ENCODE peak calls at places on chromosome 13, in four cellular contexts. H is transverse colon, A is right cardiac atrium, J is upper lobe of right lung. L is an unnamed sample. For H3K4me1, the result is how much of the 10 kb centered on the place peaks cover.

GRCh38 chr13:99749627-99750026 is 221.9 kb downstream of the ZIC5 start:
- DNase-seq in H (no peak), A (no peak), J (no peak), L (no peak)

GRCh38 chr13:91647361-91647970 is 249.0 kb downstream of the GPC5 start:
- DNase-seq in H (peak), A (no peak), J (no peak), L (no peak)

GRCh38 chr13:27421101-27421881 is 3.1 kb upstream of the GTF3A start:
- DNase-seq in H (no peak), A (no peak), J (no peak), L (no peak)

GRCh38 chr13:77779461-77780272 is 82.2 kb downstream of the SLAIN1 start:
- DNase-seq in H (peak), A (no peak), J (no peak), L (no peak)

GRCh38 chr13:36377822-36378480 is 31.8 kb upstream of the SPART start:
- DNase-seq in H (no peak), A (no peak), J (no peak), L (no peak)

GRCh38 chr13:97279913-97280312 is 57.8 kb downstream of the MBNL2 start:
- DNase-seq in H (no peak), A (no peak), J (no peak), L (no peak)

GRCh38 chr13:40406405-40407138 is 259.9 kb downstream of the FOXO1 start:
- DNase-seq in H (no peak), A (no peak), J (no peak), L (no peak)

GRCh38 chr13:23583491-23583890 is 13.3 kb downstream of the TNFRSF19 start:
- DNase-seq in H (no peak), A (no peak), J (no peak), L (no peak)

GRCh38 chr13:86085890-86086289 is 286.7 kb upstream of the SLITRK6 start:
- DNase-seq in H (no peak), A (no peak), J (no peak), L (no peak)

GRCh38 chr13:100513987-100514670 is 74.5 kb downstream of the GGACT start:
- DNase-seq in H (no peak), A (no peak), J (no peak), L (no peak)

GRCh38 chr13:42373048-42373812 is 101.3 kb downstream of the AKAP11 start:
- DNase-seq in H (no peak), A (no peak), J (no peak), L (no peak)

GRCh38 chr13:40187324-40187795 is 479.1 kb downstream of the FOXO1 start:
- DNase-seq in H (no peak), A (no peak), J (no peak), L (peak)

GRCh38 chr13:73039201-73040108 is 19.4 kb upstream of the KLF5 start:
- DNase-seq in H (no peak), A (no peak), J (no peak), L (no peak)

GRCh38 chr13:52399708-52400107 is 6.3 kb downstream of the THSD1 start:
- DNase-seq in H (no peak), A (no peak), J (no peak), L (no peak)

GRCh38 chr13:52980695-52981094 is 47.9 kb upstream of the OLFM4 start:
- DNase-seq in H (no peak), A (no peak), J (no peak), L (no peak)

GRCh38 chr13:94309576-94309975 is 169.9 kb downstream of the DCT start:
- DNase-seq in H (no peak), A (no peak), J (no peak), L (no peak)

GRCh38 chr13:91817250-91817649 is 418.8 kb downstream of the GPC5 start:
- DNase-seq in H (no peak), A (no peak), J (no peak), L (no peak)

GRCh38 chr13:22789916-22790315 is 390.9 kb upstream of the SGCG start:
- DNase-seq in H (no peak), A (no peak), J (no peak), L (no peak)

GRCh38 chr13:71831716-71832115 is 35.3 kb downstream of the DACH1 start:
- DNase-seq in H (no peak), A (no peak), J (no peak), L (no peak)

GRCh38 chr13:73820688-73821087 is 313.5 kb downstream of the KLF12 start:
- DNase-seq in H (no peak), A (no peak), J (no peak), L (no peak)

DNA sequence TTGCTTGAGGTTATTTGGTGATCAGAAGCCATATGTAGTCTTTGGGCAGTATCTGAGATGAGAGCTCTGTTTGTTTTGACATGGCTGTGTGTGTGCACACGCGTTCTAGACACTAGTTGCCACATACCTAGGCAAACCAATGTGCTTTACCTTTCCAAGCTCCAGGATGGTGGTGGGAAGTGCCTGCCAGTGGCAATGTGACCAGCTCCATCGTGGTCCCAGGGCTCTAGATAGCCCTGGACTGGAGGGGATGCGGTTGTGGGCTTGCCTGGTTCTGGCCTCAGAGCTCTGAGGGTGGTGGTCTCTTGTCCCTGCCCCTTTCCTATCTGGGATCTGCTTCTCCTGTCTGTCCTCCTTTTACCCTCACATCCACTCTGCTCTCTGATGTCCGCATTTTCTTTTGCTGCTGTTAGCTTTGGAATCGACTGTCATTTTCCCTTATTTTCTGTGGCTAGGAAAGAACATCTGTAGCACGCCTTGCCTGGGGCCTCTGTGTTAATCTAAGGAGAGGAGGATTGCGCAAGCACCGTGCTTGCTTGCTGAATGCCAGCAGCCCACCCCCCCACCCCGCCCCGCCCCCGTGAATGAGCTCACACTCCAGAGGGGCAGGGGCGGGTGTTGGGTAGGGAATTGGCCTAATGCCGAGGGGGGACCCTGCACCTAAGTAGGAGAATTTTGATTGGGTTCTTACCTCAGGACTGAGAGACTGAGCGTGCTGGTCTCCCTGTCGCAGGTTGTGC is 89.5 kb downstream of the ARHGEF7 start:
- DNase-seq in H (no peak), A (peak), J (peak), L (no peak)
- H3K4me3 ChIP-seq in H (no peak), A (no peak), J (peak), L (peak)

DNA sequence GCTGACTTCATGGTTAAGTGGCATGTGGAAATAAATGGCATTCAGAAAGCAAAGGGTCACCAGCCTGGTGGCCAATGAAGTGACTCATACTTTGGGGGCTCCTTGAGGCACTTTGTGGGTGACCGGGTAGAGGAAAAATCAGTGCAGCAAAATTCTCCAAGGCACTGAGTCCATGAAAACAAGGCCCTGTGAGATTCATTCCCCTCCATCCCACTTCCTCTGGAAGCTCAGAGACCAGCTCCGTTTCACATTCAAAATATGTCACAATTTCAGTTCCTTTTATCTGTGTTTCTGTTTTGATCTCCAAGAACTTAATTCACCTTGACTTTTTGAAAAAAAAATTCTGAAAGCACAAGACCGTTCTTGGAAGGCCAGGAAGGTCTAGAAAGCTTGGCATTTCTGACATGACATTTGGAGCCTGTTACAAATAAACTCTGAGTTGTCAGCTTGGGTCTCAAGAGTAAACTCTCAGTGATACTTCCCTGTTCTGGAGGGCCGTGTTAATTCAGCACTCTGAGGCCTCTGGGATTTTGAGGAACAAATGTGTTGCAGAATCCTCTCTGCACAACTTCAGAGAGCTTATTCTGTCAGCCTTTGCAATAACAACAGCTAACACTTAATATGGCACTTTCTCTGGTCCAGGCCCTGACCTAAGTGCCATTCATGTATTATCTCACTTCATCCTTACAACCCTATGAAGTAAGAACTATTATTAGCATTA is 6.8 kb downstream of the CYSLTR2 start:
- DNase-seq in H (no peak), A (no peak), J (no peak), L (no peak)
- H3K27ac ChIP-seq in H (peak), A (peak), J (peak), L (peak)

DNA sequence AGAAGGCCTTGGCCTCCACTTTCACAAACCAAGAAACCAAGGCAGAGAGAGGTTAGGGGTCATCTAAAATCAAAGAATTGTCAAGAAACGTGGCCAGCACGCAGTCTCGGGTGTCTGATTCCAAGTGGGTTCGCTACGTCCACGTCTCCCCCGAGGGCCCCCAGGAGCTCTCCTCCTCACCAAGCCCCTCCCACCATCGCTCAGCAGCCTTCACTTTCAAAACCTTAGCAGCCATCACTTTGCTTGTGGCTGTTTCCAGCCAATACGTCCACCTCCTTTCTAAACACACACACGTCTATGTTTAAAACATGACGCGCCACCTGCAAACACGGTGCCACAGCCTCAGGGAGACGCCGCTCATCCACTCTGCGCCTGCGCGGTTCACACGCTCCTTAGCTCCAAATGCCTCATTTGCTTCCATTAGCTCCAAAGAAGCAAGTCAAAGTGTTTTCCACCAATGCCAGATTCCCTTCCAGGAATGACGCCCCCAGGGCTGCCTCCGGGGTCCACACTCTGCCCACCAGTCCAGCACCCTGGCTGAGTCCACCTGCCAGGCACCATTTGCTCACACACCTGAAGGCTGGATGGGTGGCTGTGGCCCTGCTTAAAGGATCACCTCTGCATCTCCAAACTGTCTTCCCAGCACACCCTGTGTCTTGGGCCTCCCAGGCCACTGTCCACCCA is 5.5 kb downstream of the RASA3 start:
- DNase-seq in H (no peak), A (no peak), J (no peak), L (no peak)
- H3K4me1 ChIP-seq in H (under half), A (under half), J (half or more), L (half or more)

GRCh38 chr13:46369506-46370268 is 17.4 kb downstream of the RUBCNL start:
- DNase-seq in H (no peak), A (no peak), J (no peak), L (no peak)
- H3K4me3 ChIP-seq in H (no peak), A (no peak), J (no peak), L (no peak)

DNA sequence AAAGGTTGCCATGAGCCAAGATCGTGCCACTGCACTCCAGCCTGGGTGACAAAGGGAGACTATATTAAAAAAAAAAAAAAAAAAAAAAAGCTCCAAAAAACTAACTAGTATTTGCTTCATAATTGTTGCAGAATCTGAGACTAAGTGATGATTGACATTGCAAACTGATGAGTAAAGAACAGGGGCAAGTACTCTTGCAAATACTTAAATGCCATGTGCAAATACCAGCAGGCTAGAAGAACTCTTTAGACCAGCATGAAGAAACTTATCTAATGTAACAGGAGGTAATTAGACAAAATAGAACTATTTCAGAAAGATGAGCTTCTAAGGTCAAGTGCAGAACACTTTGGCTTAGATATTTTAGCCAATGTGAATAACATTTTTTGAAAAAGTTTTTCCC is 1368.1 kb downstream of the EFNB2 start:
- DNase-seq in H (no peak), A (no peak), J (no peak), L (no peak)
- H3K27ac ChIP-seq in H (no peak), A (no peak), J (no peak), L (no peak)